ENCODE peak calls at places on chromosomes 2 and 18, in five cellular contexts. J is CD8-positive, alpha-beta T cell; Q is Panc1; O is foreskin keratinocyte; D is transverse colon. B is an unnamed sample.
A peak's percentile ranks its signal among the peaks of the same experiment; 100 is the strongest.

GRCh38 chr18:32438173-32438572 is 32.5 kb downstream of the GAREM1 start:
- DNase-seq in D (no peak), O (no peak), Q (no peak), J (no peak), B (no peak)

GRCh38 chr2:238882083-238882755 is 34.3 kb downstream of the TWIST2 start:
- DNase-seq in D (no peak), Q (no peak), J (no peak), O (no peak), B (no peak)

GRCh38 chr2:218880749-218881594 is at the start of gene WNT10A:
- DNase-seq in O (no peak), D (no peak), J (no peak), Q (no peak), B (no peak)

GRCh38 chr18:22446906-22447305 is 29.2 kb upstream of the CTAGE1 start:
- DNase-seq in D (no peak), J (no peak), Q (no peak), O (no peak), B (no peak)

GRCh38 chr2:152246686-152247336 is 71.2 kb upstream of the STAM2 start:
- DNase-seq in O (no peak), J (no peak), D (no peak), Q (no peak), B (no peak)

GRCh38 chr18:13796515-13796914 is 27.4 kb upstream of the MC5R start:
- DNase-seq in D (no peak), Q (no peak), O (no peak), J (no peak), B (no peak)

GRCh38 chr18:78607221-78607620 is 372.4 kb upstream of the SALL3 start:
- DNase-seq in O (no peak), D (no peak), J (no peak), Q (no peak), B (no peak)

GRCh38 chr2:144456680-144457079 is 63.2 kb downstream of the ZEB2 start:
- DNase-seq in Q (no peak), O (no peak), D (no peak), J (no peak), B (peak; percentile 20)

GRCh38 chr2:128731994-128732650 is 413.5 kb upstream of the HS6ST1 start:
- DNase-seq in O (no peak), Q (no peak), J (no peak), D (no peak), B (no peak)

GRCh38 chr2:172556284-172557033 is 569 bp downstream of the PDK1 start:
- DNase-seq in O (peak; percentile 61), Q (no peak), J (peak; percentile 52), D (peak; percentile 77), B (peak; percentile 43)

GRCh38 chr2:203195331-203195730 is 43.5 kb upstream of the CYP20A1 start:
- DNase-seq in D (no peak), Q (no peak), J (no peak), O (no peak), B (no peak)

GRCh38 chr18:45910405-45911023 is 56.6 kb downstream of the EPG5 start:
- DNase-seq in Q (peak; percentile 32), O (peak; percentile 12), D (peak; percentile 37), J (peak; percentile 63), B (no peak)

GRCh38 chr2:188416367-188416766 is 124.7 kb downstream of the GULP1 start:
- DNase-seq in Q (no peak), D (no peak), J (no peak), O (no peak), B (no peak)

GRCh38 chr2:113201496-113202304 is 27.9 kb downstream of the PSD4 start:
- DNase-seq in D (no peak), J (no peak), O (no peak), Q (no peak), B (no peak)

GRCh38 chr2:19580830-19581229 is 222.4 kb upstream of the OSR1 start:
- DNase-seq in D (no peak), J (no peak), Q (no peak), O (no peak), B (no peak)

GRCh38 chr2:179107179-179107541 is 57.2 kb upstream of the CCDC141 start:
- DNase-seq in D (no peak), O (no peak), Q (no peak), J (no peak), B (no peak)

GRCh38 chr2:45275235-45275805 is 266.1 kb upstream of the SIX2 start:
- DNase-seq in D (no peak), J (no peak), Q (no peak), O (peak; percentile 27), B (peak; percentile 66)

GRCh38 chr2:66443977-66444855 is 9.3 kb downstream of the MEIS1 start:
- DNase-seq in J (no peak), D (no peak), O (no peak), Q (no peak), B (no peak)

GRCh38 chr2:58137221-58137620 is 90.6 kb downstream of the VRK2 start:
- DNase-seq in J (no peak), O (peak; percentile 10), Q (no peak), D (no peak), B (no peak)

GRCh38 chr18:30280861-30281470 is 761.6 kb downstream of the DSC3 start:
- DNase-seq in O (peak; percentile 44), D (no peak), Q (peak; percentile 38), J (no peak), B (peak; percentile 6)

GRCh38 chr2:158091647-158092046 is 10.0 kb upstream of the UPP2 start:
- DNase-seq in D (no peak), O (no peak), Q (no peak), J (no peak), B (no peak)

GRCh38 chr2:219650426-219651248 is 23.2 kb downstream of the SLC4A3 start:
- DNase-seq in D (no peak), Q (no peak), O (no peak), J (no peak), B (no peak)

GRCh38 chr18:50080932-50081560 is 113.9 kb downstream of the MYO5B start:
- DNase-seq in D (no peak), Q (no peak), J (no peak), O (peak; percentile 71), B (peak; percentile 84)

GRCh38 chr2:43075054-43075593 is 151.3 kb downstream of the ZFP36L2 start:
- DNase-seq in O (peak; percentile 99), D (peak; percentile 55), J (no peak), Q (peak; percentile 91), B (peak; percentile 98)

GRCh38 chr2:42125887-42126594 is 43.1 kb upstream of the EML4 start:
- DNase-seq in J (no peak), O (no peak), D (peak; percentile 45), Q (no peak), B (no peak)

GRCh38 chr2:53903011-53903410 is 43.2 kb upstream of the GPR75 start:
- DNase-seq in O (no peak), D (no peak), Q (no peak), J (no peak), B (no peak)

GRCh38 chr2:210063306-210063705 is 60.9 kb downstream of the RPE start:
- DNase-seq in J (no peak), D (no peak), Q (no peak), O (no peak), B (no peak)

GRCh38 chr2:172614932-172615331 is 59.0 kb downstream of the PDK1 start:
- DNase-seq in D (no peak), O (no peak), J (no peak), Q (no peak), B (no peak)

GRCh38 chr2:139177041-139177440 is 396.9 kb upstream of the NXPH2 start:
- DNase-seq in O (peak; percentile 4), Q (no peak), D (no peak), J (no peak), B (no peak)

GRCh38 chr2:391658-392170 is 103.8 kb upstream of the ALKAL2 start:
- DNase-seq in J (no peak), D (no peak), Q (no peak), O (peak; percentile 25), B (no peak)

GRCh38 chr2:392921-393270 is 105.0 kb upstream of the ALKAL2 start:
- DNase-seq in J (no peak), Q (no peak), D (no peak), O (no peak), B (no peak)

GRCh38 chr2:395886-396285 is 108.0 kb upstream of the ALKAL2 start:
- DNase-seq in Q (no peak), O (no peak), D (no peak), J (no peak), B (no peak)

GRCh38 chr2:392181-392920 is 104.5 kb upstream of the ALKAL2 start:
- DNase-seq in Q (no peak), O (no peak), J (no peak), D (no peak), B (no peak)

GRCh38 chr2:393711-394696 is 106.1 kb upstream of the ALKAL2 start:
- DNase-seq in J (peak; percentile 67), D (peak; percentile 30), O (peak; percentile 86), Q (no peak), B (peak; percentile 43)
- H3K27ac ChIP-seq in J (peak overlapping the region; percentile 69), D (no peak overlapping the region), O (no peak overlapping the region), Q (no peak overlapping the region), B (no peak overlapping the region)

DNA sequence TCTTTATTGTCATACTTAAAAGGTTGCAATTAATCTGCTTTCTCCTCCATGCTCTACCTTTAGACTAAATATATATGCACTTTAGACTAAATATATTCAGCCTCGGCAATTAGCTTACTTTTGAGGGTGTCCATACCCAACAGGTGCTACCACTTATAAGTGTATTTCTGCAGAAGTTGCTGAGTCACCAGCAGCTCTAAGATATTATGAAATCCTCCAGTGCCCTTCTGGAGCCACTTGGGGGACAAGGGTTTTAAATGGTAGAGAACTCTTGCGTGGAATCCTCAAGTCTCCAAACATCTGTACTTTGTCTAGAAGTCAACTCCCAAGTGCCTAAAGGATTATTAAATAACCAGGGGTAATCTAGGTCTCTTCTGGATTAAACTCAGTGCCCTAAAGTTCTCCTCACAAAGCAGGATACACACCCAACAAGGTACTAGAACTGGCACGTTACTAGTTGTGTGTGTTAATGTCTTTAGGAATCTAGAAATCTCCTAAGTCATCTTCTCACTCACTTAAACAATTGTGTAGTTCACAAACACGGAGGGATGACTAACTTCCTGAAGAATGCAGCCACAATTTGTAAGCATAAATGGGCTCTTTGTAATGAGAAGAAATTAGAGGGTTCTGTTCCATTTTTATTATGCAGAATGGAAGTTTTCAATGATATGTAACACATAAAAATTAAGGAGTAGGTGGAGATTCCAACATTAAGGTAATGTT is 159.7 kb downstream of the CD226 start:
- DNase-seq in D (no peak), J (no peak), O (peak; percentile 78), Q (no peak), B (peak; percentile 52)
- H3K27ac ChIP-seq in D (no peak overlapping the region), J (no peak overlapping the region), O (no peak overlapping the region), Q (no peak overlapping the region), B (peak overlapping the region; percentile 56)

GRCh38 chr2:25249785-25250184 is 81.4 kb upstream of the POMC start:
- DNase-seq in O (no peak), J (no peak), Q (no peak), D (no peak), B (no peak)

GRCh38 chr2:25246558-25247290 is 78.3 kb upstream of the POMC start:
- DNase-seq in D (no peak), O (no peak), J (no peak), Q (no peak), B (no peak)

GRCh38 chr2:25246001-25246400 is 77.6 kb upstream of the POMC start:
- DNase-seq in D (no peak), O (no peak), J (no peak), Q (no peak), B (no peak)

GRCh38 chr2:25250331-25251031 is 82.1 kb upstream of the POMC start:
- DNase-seq in O (no peak), D (no peak), Q (no peak), J (peak; percentile 21), B (no peak)

GRCh38 chr2:25247792-25248512 is 79.6 kb upstream of the POMC start:
- DNase-seq in D (no peak), Q (no peak), O (no peak), J (no peak), B (no peak)
- H3K27ac ChIP-seq in D (no peak overlapping the region), Q (no peak overlapping the region), O (no peak overlapping the region), J (no peak overlapping the region), B (no peak overlapping the region)

GRCh38 chr2:64455545-64455944 is 1.6 kb downstream of the LGALSL start:
- DNase-seq in O (no peak), D (no peak), J (no peak), Q (no peak), B (no peak)
- H3K27ac ChIP-seq in O (peak overlapping the region; percentile 91), D (peak overlapping the region; percentile 95), J (no peak overlapping the region), Q (no peak overlapping the region), B (no peak overlapping the region)